ENCODE peak calls at places on chromosomes 11 and 22, in six cellular contexts. L, Y, V, Q, N and K are unnamed samples.
A peak's percentile ranks its signal among the peaks of the same experiment; 100 is the strongest.

GRCh38 chr22:46336119-46337078 is 885 bp downstream of the TRMU start:
- DNase-seq in L (peak; percentile 28), Y (no peak), V (peak; percentile 44), Q (no peak), N (no peak), K (no peak)

GRCh38 chr11:114293201-114293711 is 2.9 kb upstream of the NNMT start:
- DNase-seq in L (no peak), Y (peak; percentile 40), V (no peak), Q (no peak), N (no peak), K (no peak)

GRCh38 chr22:23014250-23014649 is 56.1 kb upstream of the GNAZ start:
- DNase-seq in L (no peak), Y (no peak), V (no peak), Q (no peak), N (no peak), K (no peak)

GRCh38 chr11:62353841-62354240 is 16.6 kb downstream of the ASRGL1 start:
- DNase-seq in L (no peak), Y (no peak), V (no peak), Q (no peak), N (no peak), K (no peak)

GRCh38 chr11:65806972-65807371 is 20.1 kb downstream of the OVOL1 start:
- DNase-seq in L (no peak), Y (no peak), V (no peak), Q (no peak), N (no peak), K (no peak)

GRCh38 chr11:74506823-74507222 is 13.3 kb upstream of the LIPT2 start:
- DNase-seq in L (no peak), Y (no peak), V (peak; percentile 11), Q (no peak), N (no peak), K (no peak)

GRCh38 chr11:30245621-30246020 is 14.8 kb downstream of the FSHB start:
- DNase-seq in L (no peak), Y (no peak), V (peak; percentile 31), Q (no peak), N (no peak), K (no peak)

GRCh38 chr11:18046116-18046777 is at the start of gene TPH1:
- DNase-seq in L (peak; percentile 8), Y (peak; percentile 22), V (peak; percentile 89), Q (no peak), N (no peak), K (no peak)

GRCh38 chr11:16722945-16723344 is 15.5 kb upstream of the C11orf58 start:
- DNase-seq in L (no peak), Y (no peak), V (no peak), Q (no peak), N (no peak), K (no peak)

GRCh38 chr22:44752285-44753188 is at the start of gene ARHGAP8:
- DNase-seq in L (no peak), Y (no peak), V (no peak), Q (no peak), N (no peak), K (no peak)

GRCh38 chr11:101063706-101064105 is 65.9 kb downstream of the PGR start:
- DNase-seq in L (no peak), Y (no peak), V (no peak), Q (no peak), N (no peak), K (no peak)

GRCh38 chr11:121091492-121092179 is 9.4 kb upstream of the TECTA start:
- DNase-seq in L (no peak), Y (no peak), V (no peak), Q (no peak), N (peak; percentile 71), K (no peak)

GRCh38 chr11:3129591-3130268 is 35.4 kb downstream of the OSBPL5 start:
- DNase-seq in L (no peak), Y (no peak), V (no peak), Q (no peak), N (no peak), K (no peak)

GRCh38 chr11:40274017-40274416 is 1185.4 kb downstream of the LRRC4C start:
- DNase-seq in L (peak; percentile 74), Y (peak; percentile 93), V (peak; percentile 97), Q (no peak), N (no peak), K (no peak)

GRCh38 chr11:30914143-30914762 is 328.1 kb upstream of the MPPED2 start:
- DNase-seq in L (peak; percentile 49), Y (peak; percentile 77), V (peak; percentile 84), Q (no peak), N (peak; percentile 86), K (peak; percentile 9)

GRCh38 chr11:3939211-3939610 is 83.7 kb downstream of the STIM1 start:
- DNase-seq in L (peak; percentile 85), Y (peak; percentile 85), V (peak; percentile 90), Q (no peak), N (no peak), K (no peak)

GRCh38 chr22:38941488-38941987 is 15.9 kb upstream of the APOBEC3A start:
- DNase-seq in L (no peak), Y (no peak), V (no peak), Q (no peak), N (peak; percentile 45), K (no peak)

GRCh38 chr11:76841923-76842452 is 18.7 kb upstream of the ACER3 start:
- DNase-seq in L (no peak), Y (no peak), V (no peak), Q (no peak), N (no peak), K (no peak)

GRCh38 chr11:69880041-69880802 is 61.0 kb upstream of the FGF3 start:
- DNase-seq in L (no peak), Y (no peak), V (no peak), Q (no peak), N (no peak), K (no peak)

GRCh38 chr11:110762596-110762995 is 50.4 kb upstream of the ARHGAP20 start:
- DNase-seq in L (no peak), Y (peak; percentile 16), V (no peak), Q (no peak), N (no peak), K (no peak)

GRCh38 chr22:23847991-23848864 is 9.4 kb upstream of the DERL3 start:
- DNase-seq in L (no peak), Y (no peak), V (no peak), Q (no peak), N (no peak), K (no peak)

GRCh38 chr11:82980292-82980691 is 78.8 kb downstream of the DDIAS start:
- DNase-seq in L (peak; percentile 79), Y (peak; percentile 23), V (peak; percentile 71), Q (no peak), N (no peak), K (no peak)

GRCh38 chr11:46916669-46917108 is 1.7 kb downstream of the LRP4 start:
- DNase-seq in L (peak; percentile 60), Y (no peak), V (peak; percentile 85), Q (no peak), N (peak; percentile 66), K (peak; percentile 52)

GRCh38 chr11:121473064-121473777 is 20.5 kb upstream of the SORL1-AS1 start:
- DNase-seq in L (peak; percentile 19), Y (no peak), V (peak; percentile 73), Q (no peak), N (peak; percentile 82), K (no peak)

GRCh38 chr11:63508009-63508408 is 2.1 kb downstream of the LGALS12 start:
- DNase-seq in L (peak; percentile 24), Y (peak; percentile 44), V (peak; percentile 42), Q (no peak), N (peak; percentile 88), K (no peak)

GRCh38 chr22:50641696-50642607 is 14.0 kb upstream of the ARSA start:
- DNase-seq in L (no peak), Y (no peak), V (peak; percentile 51), Q (no peak), N (peak; percentile 71), K (no peak)

GRCh38 chr22:32796865-32797573 is 4.5 kb upstream of the TIMP3 start:
- DNase-seq in L (peak; percentile 68), Y (peak; percentile 37), V (peak; percentile 85), Q (peak; percentile 37), N (peak; percentile 91), K (peak; percentile 7)

GRCh38 chr22:19919701-19920363 is 21.7 kb upstream of the COMT start:
- DNase-seq in L (no peak), Y (no peak), V (no peak), Q (no peak), N (no peak), K (no peak)

GRCh38 chr11:17498475-17498874 is 21.8 kb upstream of the ABCC8 start:
- DNase-seq in L (no peak), Y (peak; percentile 37), V (no peak), Q (no peak), N (no peak), K (peak; percentile 87)

GRCh38 chr11:65069217-65069616 is 10.9 kb upstream of the NAALADL1 start:
- DNase-seq in L (no peak), Y (no peak), V (no peak), Q (no peak), N (no peak), K (no peak)

GRCh38 chr22:27318516-27318915 is 483.0 kb downstream of the MN1 start:
- DNase-seq in L (peak; percentile 70), Y (peak; percentile 11), V (peak; percentile 78), Q (no peak), N (peak; percentile 7), K (no peak)

GRCh38 chr11:78048561-78048960 is 15.1 kb upstream of the THRSP start:
- DNase-seq in L (no peak), Y (no peak), V (no peak), Q (no peak), N (no peak), K (no peak)

GRCh38 chr22:29167032-29167911 is 38.4 kb upstream of the EMID1 start:
- DNase-seq in L (no peak), Y (no peak), V (no peak), Q (no peak), N (no peak), K (no peak)

GRCh38 chr11:77698896-77699295 is 61.3 kb upstream of the CLNS1A start:
- DNase-seq in L (no peak), Y (no peak), V (no peak), Q (no peak), N (no peak), K (no peak)

GRCh38 chr11:78465169-78465942 is 47.7 kb upstream of the GAB2 start:
- DNase-seq in L (no peak), Y (no peak), V (no peak), Q (no peak), N (no peak), K (no peak)